ENCODE peak calls at places on chromosomes 13 and 19, in four cellular contexts. F, D, I and B are unnamed samples.

GRCh38 chr13:50196118-50196517 is 180.9 kb downstream of the KCNRG start:
- DNase-seq in D (no peak), I (no peak), F (no peak), B (no peak)

GRCh38 chr13:30576528-30576927 is 41.2 kb upstream of the USPL1 start:
- DNase-seq in I (no peak), F (peak; percentile 59), D (peak; percentile 53), B (no peak)

GRCh38 chr13:58843567-58843966 is 1212.0 kb downstream of the PCDH17 start:
- DNase-seq in F (no peak), D (no peak), I (no peak), B (no peak)

GRCh38 chr19:21440321-21440720 is 43.4 kb downstream of the ZNF493 start:
- DNase-seq in F (no peak), I (no peak), D (no peak), B (no peak)

GRCh38 chr13:50484472-50485113 is 358.9 kb downstream of the DLEU7 start:
- DNase-seq in D (peak; percentile 6), I (no peak), F (no peak), B (no peak)

GRCh38 chr19:35153701-35154534 is 617 bp upstream of the FXYD5 start:
- DNase-seq in D (no peak), I (no peak), F (no peak), B (no peak)

GRCh38 chr19:1249298-1249989 is 1.1 kb downstream of the MIDN start:
- DNase-seq in I (peak; percentile 94), F (peak; percentile 97), D (peak; percentile 92), B (peak; percentile 91)

GRCh38 chr13:24149306-24150032 is 11.1 kb upstream of the SPATA13 start:
- DNase-seq in D (no peak), I (no peak), F (peak; percentile 56), B (no peak)

GRCh38 chr13:59126474-59126873 is 1037.3 kb downstream of the DIAPH3 start:
- DNase-seq in D (no peak), F (no peak), I (no peak), B (no peak)

GRCh38 chr19:13817018-13817614 is 21.9 kb downstream of the ZSWIM4 start:
- DNase-seq in D (no peak), I (no peak), F (no peak), B (no peak)

GRCh38 chr13:77698211-77699058 is 948 bp downstream of the SLAIN1 start:
- DNase-seq in F (peak; percentile 5), D (no peak), I (no peak), B (peak; percentile 65)

GRCh38 chr13:91313103-91313502 is 34.4 kb upstream of the MIR17HG start:
- DNase-seq in I (no peak), F (peak; percentile 36), D (peak; percentile 3), B (no peak)

GRCh38 chr13:66794340-66795031 is 435.6 kb downstream of the PCDH9 start:
- DNase-seq in D (no peak), F (no peak), I (no peak), B (no peak)

GRCh38 chr13:93079294-93079693 is 147.3 kb upstream of the GPC6 start:
- DNase-seq in I (no peak), D (peak; percentile 40), F (peak; percentile 78), B (no peak)

GRCh38 chr19:34337747-34338146 is 27.2 kb upstream of the GPI start:
- DNase-seq in I (no peak), F (no peak), D (no peak), B (no peak)

GRCh38 chr13:75489502-75490263 is 7.7 kb upstream of the TBC1D4 start:
- DNase-seq in F (peak; percentile 66), I (no peak), D (no peak), B (no peak)

GRCh38 chr13:74040200-74040599 is 94.0 kb downstream of the KLF12 start:
- DNase-seq in F (peak; percentile 33), D (peak; percentile 28), I (no peak), B (no peak)

GRCh38 chr13:41960195-41960699 is 662 bp downstream of the VWA8 start:
- DNase-seq in I (no peak), D (no peak), F (peak; percentile 47), B (no peak)

GRCh38 chr19:28466107-28467045 is 746.6 kb downstream of the UQCRFS1 start:
- DNase-seq in D (peak; percentile 14), I (no peak), F (peak; percentile 51), B (no peak)

GRCh38 chr19:13228561-13228960 is 78.3 kb downstream of the IER2 start:
- DNase-seq in F (no peak), D (no peak), I (no peak), B (no peak)

GRCh38 chr19:10553087-10553667 is 9.5 kb downstream of the ATG4D start:
- DNase-seq in F (no peak), I (no peak), D (no peak), B (no peak)

GRCh38 chr19:49591731-49592485 is 926 bp downstream of the PRR12 start:
- DNase-seq in D (peak; percentile 19), F (peak; percentile 38), I (no peak), B (no peak)

GRCh38 chr13:70523622-70524021 is 415.4 kb upstream of the KLHL1 start:
- DNase-seq in F (peak; percentile 1), D (peak; percentile 15), I (no peak), B (no peak)

GRCh38 chr19:28014821-28015405 is 1198.0 kb downstream of the UQCRFS1 start:
- DNase-seq in F (no peak), D (no peak), I (no peak), B (no peak)

GRCh38 chr13:20964904-20965303 is 62.4 kb upstream of the XPO4 start:
- DNase-seq in I (no peak), D (no peak), F (no peak), B (no peak)

GRCh38 chr13:106986033-106986484 is 418.1 kb upstream of the ARGLU1 start:
- DNase-seq in I (no peak), D (peak; percentile 1), F (peak; percentile 11), B (no peak)

GRCh38 chr13:99746857-99747710 is 224.5 kb downstream of the ZIC5 start:
- DNase-seq in I (no peak), F (no peak), D (no peak), B (no peak)

GRCh38 chr19:23075031-23075733 is 41.6 kb upstream of the ZNF730 start:
- DNase-seq in D (peak; percentile 60), F (peak; percentile 76), I (no peak), B (no peak)

DNA sequence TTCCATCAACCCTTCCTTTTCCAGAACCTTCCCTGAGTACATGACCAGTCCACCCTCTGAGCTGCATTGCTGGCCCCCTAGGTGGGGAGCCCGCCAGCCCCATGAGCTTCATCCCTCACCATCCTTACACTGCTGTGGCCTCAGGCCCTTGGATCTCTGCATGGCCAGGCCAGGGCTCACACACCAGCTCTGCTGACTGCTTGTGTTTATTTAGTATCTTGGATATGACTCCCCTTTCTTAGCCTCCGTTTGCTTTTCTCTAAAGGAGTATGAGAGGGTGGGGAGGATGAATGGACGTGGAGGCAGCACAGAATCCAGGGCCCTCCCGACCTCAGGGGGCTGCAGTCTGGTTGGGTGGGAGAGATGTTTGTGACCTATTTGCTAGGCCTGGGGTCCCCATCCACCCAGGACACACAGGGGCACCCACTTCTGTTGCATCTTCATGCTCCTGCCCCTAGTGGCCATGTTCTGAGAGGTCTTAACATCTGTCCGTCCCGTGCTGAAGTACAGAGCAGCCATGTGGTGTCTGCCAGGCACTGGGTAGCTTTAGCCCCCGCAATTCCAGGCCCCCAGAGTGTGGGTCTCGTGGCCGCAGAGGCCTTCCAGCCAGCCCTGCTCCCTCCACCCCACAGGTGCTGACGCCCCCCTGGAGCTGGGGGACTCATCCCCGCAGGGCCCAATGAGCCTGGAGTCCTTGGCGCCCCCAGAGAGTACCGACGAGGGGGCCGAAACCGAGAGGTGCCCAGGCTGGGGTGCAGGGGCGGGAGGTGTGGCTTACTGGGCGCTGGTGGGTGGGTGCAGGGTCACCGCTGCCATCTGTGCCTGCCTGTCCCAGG is 13.0 kb downstream of the ARHGEF1 start:
- DNase-seq in D (no peak), F (no peak), I (no peak), B (no peak)
- TF ChIP-seq CTCF in D (peak; percentile 62), F (peak; percentile 26), I (no peak), B (no peak)

DNA sequence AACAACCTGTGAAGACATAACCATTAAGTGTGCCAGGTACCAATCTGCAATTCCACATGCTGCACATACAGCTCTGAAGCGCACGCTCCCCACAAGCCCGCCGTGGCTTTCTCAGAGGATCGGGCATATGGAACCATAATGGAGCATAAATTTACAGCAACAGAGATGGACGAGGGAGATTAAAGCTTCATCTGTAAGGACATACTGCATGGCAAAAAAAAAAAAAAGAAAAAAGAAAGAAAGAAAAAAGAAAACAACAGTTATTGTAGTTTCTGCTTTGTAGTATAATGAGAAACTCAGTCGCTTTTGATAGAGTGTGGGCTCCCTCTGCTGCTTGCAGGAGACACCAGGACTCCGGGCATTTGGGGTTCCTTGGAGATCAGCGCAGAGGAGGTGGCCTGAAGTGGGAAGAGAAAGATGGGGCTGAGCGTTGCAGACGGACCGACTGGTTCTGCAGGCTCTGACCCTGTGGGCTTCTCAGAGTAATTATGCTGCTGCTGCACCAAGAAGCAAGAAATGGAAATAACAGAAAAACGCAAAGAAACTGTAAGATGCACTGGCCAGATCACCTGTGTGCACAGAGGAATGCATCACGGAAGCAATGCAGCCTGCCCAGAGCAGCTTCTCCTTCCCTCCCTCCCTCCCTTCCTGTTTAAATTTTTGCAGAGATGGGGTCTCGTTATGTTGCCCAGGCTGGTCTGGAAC is 10.8 kb upstream of the PDCD5 start:
- DNase-seq in I (peak; percentile 61), D (peak; percentile 61), F (peak; percentile 67), B (no peak)
- H3K27me3 ChIP-seq in I (peaks cover 25% of the 10 kb centered on the region), D (no peaks in the 10 kb centered on the region), F (no peaks in the 10 kb centered on the region), B (no peaks in the 10 kb centered on the region)

GRCh38 chr19:48501961-48502719 is 9.5 kb downstream of the LMTK3 start:
- DNase-seq in D (no peak), I (peak; percentile 95), F (no peak), B (peak; percentile 75)

GRCh38 chr19:48502720-48503018 is 9.0 kb downstream of the LMTK3 start:
- DNase-seq in F (no peak), D (no peak), I (no peak), B (no peak)

GRCh38 chr19:48501446-48501960 is 10.1 kb downstream of the LMTK3 start:
- DNase-seq in D (no peak), I (no peak), F (no peak), B (peak; percentile 64)

GRCh38 chr19:48499352-48500090 is 12.1 kb downstream of the LMTK3 start:
- DNase-seq in F (no peak), I (no peak), D (no peak), B (no peak)

DNA sequence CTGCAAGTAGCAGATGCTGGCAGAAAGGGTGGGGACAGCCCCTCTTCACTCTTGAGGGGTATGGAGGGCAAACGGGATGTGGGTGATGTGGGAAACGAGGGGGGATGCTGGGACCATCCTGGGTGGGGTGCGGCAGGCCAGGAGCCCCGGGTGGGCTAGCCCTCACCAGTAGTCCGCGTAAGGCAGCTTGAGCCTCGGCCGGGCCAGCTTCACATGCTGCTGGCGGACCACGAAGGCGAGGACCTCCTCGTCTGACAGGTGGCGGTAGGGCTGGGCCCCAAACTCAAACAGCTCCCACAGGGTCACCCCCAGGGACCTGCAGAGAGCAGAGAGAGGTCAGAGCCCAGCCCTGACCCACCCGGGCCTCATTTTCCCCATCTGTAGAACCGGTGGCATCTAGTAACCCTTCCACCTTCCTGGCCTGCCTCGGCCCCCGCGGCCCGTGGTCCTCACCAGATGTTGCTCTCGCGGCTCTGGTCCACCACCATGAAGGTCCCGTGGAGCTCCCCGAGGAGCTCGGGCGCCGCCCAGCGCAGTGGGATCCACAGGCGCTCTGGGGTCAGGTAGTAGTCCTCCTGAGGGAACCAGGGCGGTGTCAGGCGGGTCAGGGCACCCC is 10.7 kb downstream of the LMTK3 start:
- DNase-seq in D (no peak), I (no peak), F (no peak), B (no peak)
- TF ChIP-seq CTCF in D (no peak), I (no peak), F (no peak), B (no peak)

DNA sequence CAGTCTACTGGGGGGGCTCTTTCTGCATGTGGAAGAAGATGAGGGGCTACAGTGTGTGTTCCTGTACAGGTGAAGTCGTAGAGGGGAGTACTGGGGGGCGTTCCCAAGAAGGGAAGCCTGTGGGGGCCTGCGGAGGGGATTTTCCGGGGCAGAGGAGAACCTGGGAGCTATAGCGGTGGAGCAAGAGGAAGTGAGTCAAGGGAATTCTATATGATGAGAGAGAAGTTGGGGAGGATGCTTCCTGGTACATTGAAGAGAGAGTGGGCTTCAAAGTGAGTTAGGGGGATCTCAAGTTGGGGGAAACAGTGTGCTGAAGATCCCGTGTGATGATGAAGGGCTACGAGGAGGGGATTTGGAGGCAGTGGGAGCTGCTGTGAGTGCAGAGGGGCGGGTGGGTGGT is 1.9 kb upstream of the CACNG8 start:
- DNase-seq in D (no peak), F (no peak), I (no peak), B (no peak)
- H3K27me3 ChIP-seq in D (peaks cover 44% of the 10 kb centered on the region), F (peaks cover 39% of the 10 kb centered on the region), I (peaks cover 88% of the 10 kb centered on the region), B (peaks cover 13% of the 10 kb centered on the region)